ENCODE peak calls at places on chromosomes 6 and 20, in six cellular contexts. One of them, this sample, is unnamed.

GRCh38 chr6:37382954-37383353 is 29.2 kb downstream of the RNF8 start:
- DNase-seq in osteocyte: no peak
- DNase-seq in lower leg skin: no peak
- DNase-seq in naive thymus-derived CD8-positive, alpha-beta T cell: no peak
- DNase-seq in occipital lobe: no peak
- DNase-seq in AG09319: no peak
- DNase-seq in this sample: no peak

GRCh38 chr6:134882426-134883038 is 67.4 kb downstream of the ALDH8A1 start:
- DNase-seq in naive thymus-derived CD8-positive, alpha-beta T cell: peak
- DNase-seq in osteocyte: no peak
- DNase-seq in AG09319: peak
- DNase-seq in occipital lobe: peak
- DNase-seq in lower leg skin: peak
- DNase-seq in this sample: peak

GRCh38 chr20:40433341-40433861 is 255.6 kb downstream of the MAFB start:
- DNase-seq in naive thymus-derived CD8-positive, alpha-beta T cell: no peak
- DNase-seq in lower leg skin: peak
- DNase-seq in osteocyte: peak
- DNase-seq in AG09319: no peak
- DNase-seq in occipital lobe: no peak
- DNase-seq in this sample: no peak

GRCh38 chr6:8064638-8065518 is 689 bp upstream of the BLOC1S5 start:
- DNase-seq in AG09319: no peak
- DNase-seq in naive thymus-derived CD8-positive, alpha-beta T cell: no peak
- DNase-seq in osteocyte: no peak
- DNase-seq in occipital lobe: no peak
- DNase-seq in lower leg skin: no peak
- DNase-seq in this sample: no peak

GRCh38 chr6:21898107-21898796 is 304.7 kb downstream of the SOX4 start:
- DNase-seq in osteocyte: no peak
- DNase-seq in occipital lobe: no peak
- DNase-seq in AG09319: no peak
- DNase-seq in lower leg skin: no peak
- DNase-seq in naive thymus-derived CD8-positive, alpha-beta T cell: no peak
- DNase-seq in this sample: peak

GRCh38 chr6:147117580-147117979 is 86.6 kb upstream of the STXBP5 start:
- DNase-seq in AG09319: no peak
- DNase-seq in occipital lobe: no peak
- DNase-seq in naive thymus-derived CD8-positive, alpha-beta T cell: no peak
- DNase-seq in lower leg skin: no peak
- DNase-seq in osteocyte: no peak
- DNase-seq in this sample: no peak

GRCh38 chr6:166720859-166721258 is 93.8 kb upstream of the RPS6KA2 start:
- DNase-seq in occipital lobe: no peak
- DNase-seq in osteocyte: no peak
- DNase-seq in AG09319: no peak
- DNase-seq in lower leg skin: no peak
- DNase-seq in naive thymus-derived CD8-positive, alpha-beta T cell: no peak
- DNase-seq in this sample: no peak

GRCh38 chr20:61925555-61926252 is 140.0 kb downstream of the TAF4 start:
- DNase-seq in occipital lobe: no peak
- DNase-seq in AG09319: no peak
- DNase-seq in osteocyte: no peak
- DNase-seq in lower leg skin: no peak
- DNase-seq in naive thymus-derived CD8-positive, alpha-beta T cell: no peak
- DNase-seq in this sample: no peak

GRCh38 chr20:17762243-17762872 is 62.6 kb downstream of the BANF2 start:
- DNase-seq in lower leg skin: no peak
- DNase-seq in AG09319: no peak
- DNase-seq in occipital lobe: no peak
- DNase-seq in naive thymus-derived CD8-positive, alpha-beta T cell: no peak
- DNase-seq in osteocyte: no peak
- DNase-seq in this sample: no peak

GRCh38 chr6:49550413-49551125 is at the start of gene C6orf141:
- DNase-seq in occipital lobe: no peak
- DNase-seq in naive thymus-derived CD8-positive, alpha-beta T cell: no peak
- DNase-seq in lower leg skin: peak
- DNase-seq in osteocyte: no peak
- DNase-seq in AG09319: no peak
- DNase-seq in this sample: peak

GRCh38 chr6:152957796-152958195 is 25.0 kb downstream of the FBXO5 start:
- DNase-seq in naive thymus-derived CD8-positive, alpha-beta T cell: no peak
- DNase-seq in AG09319: no peak
- DNase-seq in occipital lobe: no peak
- DNase-seq in lower leg skin: no peak
- DNase-seq in osteocyte: no peak
- DNase-seq in this sample: no peak

GRCh38 chr20:8860011-8860495 is 208.8 kb upstream of the PLCB4 start:
- DNase-seq in osteocyte: no peak
- DNase-seq in naive thymus-derived CD8-positive, alpha-beta T cell: no peak
- DNase-seq in AG09319: peak
- DNase-seq in lower leg skin: no peak
- DNase-seq in occipital lobe: no peak
- DNase-seq in this sample: no peak

GRCh38 chr20:18839507-18840247 is 26.1 kb downstream of the SCP2D1 start:
- DNase-seq in naive thymus-derived CD8-positive, alpha-beta T cell: no peak
- DNase-seq in AG09319: no peak
- DNase-seq in osteocyte: peak
- DNase-seq in lower leg skin: no peak
- DNase-seq in occipital lobe: no peak
- DNase-seq in this sample: no peak

GRCh38 chr6:164928366-164929154 is 380.8 kb downstream of the C6orf118 start:
- DNase-seq in osteocyte: no peak
- DNase-seq in occipital lobe: peak
- DNase-seq in naive thymus-derived CD8-positive, alpha-beta T cell: no peak
- DNase-seq in lower leg skin: no peak
- DNase-seq in AG09319: no peak
- DNase-seq in this sample: no peak

GRCh38 chr20:57619053-57619831 is 984 bp downstream of the ZBP1 start:
- DNase-seq in osteocyte: no peak
- DNase-seq in AG09319: no peak
- DNase-seq in naive thymus-derived CD8-positive, alpha-beta T cell: peak
- DNase-seq in lower leg skin: peak
- DNase-seq in occipital lobe: no peak
- DNase-seq in this sample: no peak

GRCh38 chr6:107315116-107315515 is 144.2 kb downstream of the PDSS2 start:
- DNase-seq in naive thymus-derived CD8-positive, alpha-beta T cell: no peak
- DNase-seq in AG09319: no peak
- DNase-seq in occipital lobe: no peak
- DNase-seq in osteocyte: no peak
- DNase-seq in lower leg skin: no peak
- DNase-seq in this sample: no peak

GRCh38 chr20:49405062-49405683 is 77.3 kb downstream of the KCNB1 start:
- DNase-seq in occipital lobe: no peak
- DNase-seq in naive thymus-derived CD8-positive, alpha-beta T cell: no peak
- DNase-seq in lower leg skin: no peak
- DNase-seq in AG09319: no peak
- DNase-seq in osteocyte: no peak
- DNase-seq in this sample: no peak

GRCh38 chr20:62944184-62944583 is 6.2 kb downstream of the GID8 start:
- DNase-seq in AG09319: no peak
- DNase-seq in lower leg skin: no peak
- DNase-seq in occipital lobe: no peak
- DNase-seq in osteocyte: no peak
- DNase-seq in naive thymus-derived CD8-positive, alpha-beta T cell: no peak
- DNase-seq in this sample: no peak

GRCh38 chr6:16106991-16107787 is 21.7 kb upstream of the MYLIP start:
- DNase-seq in naive thymus-derived CD8-positive, alpha-beta T cell: no peak
- DNase-seq in lower leg skin: no peak
- DNase-seq in AG09319: no peak
- DNase-seq in occipital lobe: no peak
- DNase-seq in osteocyte: no peak
- DNase-seq in this sample: no peak

GRCh38 chr6:134725590-134725989 is 224.3 kb downstream of the ALDH8A1 start:
- DNase-seq in naive thymus-derived CD8-positive, alpha-beta T cell: no peak
- DNase-seq in occipital lobe: no peak
- DNase-seq in osteocyte: no peak
- DNase-seq in AG09319: no peak
- DNase-seq in lower leg skin: no peak
- DNase-seq in this sample: no peak

GRCh38 chr6:109372070-109372585 is 10.1 kb downstream of the CD164 start:
- DNase-seq in osteocyte: no peak
- DNase-seq in occipital lobe: no peak
- DNase-seq in lower leg skin: no peak
- DNase-seq in AG09319: no peak
- DNase-seq in naive thymus-derived CD8-positive, alpha-beta T cell: no peak
- DNase-seq in this sample: no peak

GRCh38 chr6:53119772-53120409 is 28.8 kb downstream of the GCM1 start:
- DNase-seq in naive thymus-derived CD8-positive, alpha-beta T cell: no peak
- DNase-seq in osteocyte: no peak
- DNase-seq in AG09319: peak
- DNase-seq in occipital lobe: no peak
- DNase-seq in lower leg skin: no peak
- DNase-seq in this sample: peak

GRCh38 chr6:45606831-45607400 is 229.2 kb upstream of the SUPT3H start:
- DNase-seq in osteocyte: no peak
- DNase-seq in occipital lobe: no peak
- DNase-seq in naive thymus-derived CD8-positive, alpha-beta T cell: no peak
- DNase-seq in lower leg skin: no peak
- DNase-seq in AG09319: no peak
- DNase-seq in this sample: no peak

GRCh38 chr20:43942661-43943285 is 28.1 kb downstream of the TOX2 start:
- DNase-seq in naive thymus-derived CD8-positive, alpha-beta T cell: no peak
- DNase-seq in occipital lobe: no peak
- DNase-seq in osteocyte: no peak
- DNase-seq in lower leg skin: no peak
- DNase-seq in AG09319: peak
- DNase-seq in this sample: no peak

GRCh38 chr6:41700577-41701347 is 34.6 kb downstream of the TFEB start:
- DNase-seq in naive thymus-derived CD8-positive, alpha-beta T cell: no peak
- DNase-seq in lower leg skin: no peak
- DNase-seq in occipital lobe: no peak
- DNase-seq in osteocyte: no peak
- DNase-seq in AG09319: no peak
- DNase-seq in this sample: no peak

GRCh38 chr6:14147891-14148290 is 30.3 kb downstream of the CD83 start:
- DNase-seq in AG09319: no peak
- DNase-seq in naive thymus-derived CD8-positive, alpha-beta T cell: no peak
- DNase-seq in osteocyte: no peak
- DNase-seq in lower leg skin: no peak
- DNase-seq in occipital lobe: no peak
- DNase-seq in this sample: no peak

GRCh38 chr6:7260291-7261029 is 52.5 kb downstream of the SSR1 start:
- DNase-seq in occipital lobe: no peak
- DNase-seq in lower leg skin: no peak
- DNase-seq in naive thymus-derived CD8-positive, alpha-beta T cell: no peak
- DNase-seq in AG09319: no peak
- DNase-seq in osteocyte: no peak
- DNase-seq in this sample: no peak

GRCh38 chr6:30006170-30007131 is 54.6 kb upstream of the POLR1H start:
- DNase-seq in lower leg skin: peak
- DNase-seq in AG09319: no peak
- DNase-seq in naive thymus-derived CD8-positive, alpha-beta T cell: no peak
- DNase-seq in osteocyte: no peak
- DNase-seq in occipital lobe: no peak
- DNase-seq in this sample: peak

This sample was measured in trophoblast cell.